ENCODE peak calls at places on chromosome 11, in six cellular contexts. G is K562, K is COR-L47, Z is NCI-H1092, N is M059J, R is posterior cingulate gyrus. D is an unnamed sample.

GRCh38 chr11:122170815-122171475 is 54.9 kb upstream of the BLID start:
- DNase-seq in G (no peak), K (no peak), Z (no peak), N (peak), R (no peak), D (no peak)

GRCh38 chr11:122202951-122203456 is 87.0 kb upstream of the BLID start:
- DNase-seq in G (peak), K (no peak), Z (peak), N (peak), R (peak), D (peak)

GRCh38 chr11:104781719-104782376 is 116.4 kb downstream of the CASP12 start:
- DNase-seq in G (no peak), K (no peak), Z (no peak), N (no peak), R (no peak), D (no peak)

GRCh38 chr11:104979839-104980238 is 11.5 kb upstream of the CASP4 start:
- DNase-seq in G (no peak), K (no peak), Z (no peak), N (no peak), R (no peak), D (no peak)

GRCh38 chr11:70505761-70506657 is 107.7 kb downstream of the CTTN start:
- DNase-seq in G (no peak), K (no peak), Z (no peak), N (no peak), R (no peak), D (no peak)

GRCh38 chr11:128867277-128867676 is at the start of gene KCNJ1:
- DNase-seq in G (no peak), K (no peak), Z (no peak), N (no peak), R (no peak), D (no peak)

GRCh38 chr11:100932474-100933100 is 197.0 kb downstream of the PGR start:
- DNase-seq in G (peak), K (peak), Z (peak), N (peak), R (no peak), D (no peak)

GRCh38 chr11:82676483-82677094 is 57.1 kb downstream of the FAM181B start:
- DNase-seq in G (peak), K (no peak), Z (no peak), N (no peak), R (no peak), D (no peak)

GRCh38 chr11:94876222-94876621 is 97.1 kb downstream of the CWC15 start:
- DNase-seq in G (no peak), K (no peak), Z (no peak), N (no peak), R (no peak), D (no peak)

GRCh38 chr11:122748968-122749687 is 89.2 kb upstream of the CRTAM start:
- DNase-seq in G (peak), K (no peak), Z (no peak), N (peak), R (no peak), D (no peak)

GRCh38 chr11:87290304-87290922 is 252.7 kb downstream of the TMEM135 start:
- DNase-seq in G (peak), K (peak), Z (peak), N (peak), R (no peak), D (no peak)

GRCh38 chr11:117684731-117685130 is 112.3 kb downstream of the DSCAML1 start:
- DNase-seq in G (no peak), K (no peak), Z (no peak), N (no peak), R (no peak), D (no peak)

GRCh38 chr11:2911088-2912037 is 17.9 kb downstream of the PHLDA2 start:
- DNase-seq in G (no peak), K (no peak), Z (no peak), N (no peak), R (no peak), D (no peak)

GRCh38 chr11:3153291-3153861 is 11.7 kb downstream of the OSBPL5 start:
- DNase-seq in G (no peak), K (no peak), Z (no peak), N (peak), R (no peak), D (peak)

GRCh38 chr11:2229713-2230297 is 40.6 kb downstream of the ASCL2 start:
- DNase-seq in G (no peak), K (no peak), Z (no peak), N (no peak), R (no peak), D (no peak)

GRCh38 chr11:73652046-73652730 is 5.8 kb downstream of the PLEKHB1 start:
- DNase-seq in G (no peak), K (peak), Z (no peak), N (peak), R (peak), D (no peak)

GRCh38 chr11:57791321-57792059 is 29.9 kb downstream of the CTNND1 start:
- DNase-seq in G (no peak), K (no peak), Z (no peak), N (no peak), R (no peak), D (no peak)

GRCh38 chr11:131987703-131988102 is 617.3 kb downstream of the NTM start:
- DNase-seq in G (no peak), K (no peak), Z (no peak), N (no peak), R (no peak), D (no peak)

GRCh38 chr11:2987881-2988280 is 4.2 kb downstream of the NAP1L4 start:
- DNase-seq in G (no peak), K (no peak), Z (no peak), N (no peak), R (no peak), D (no peak)

GRCh38 chr11:14288189-14288935 is 70.6 kb downstream of the RRAS2 start:
- DNase-seq in G (no peak), K (no peak), Z (no peak), N (peak), R (no peak), D (no peak)

GRCh38 chr11:121035823-121036222 is 11.9 kb downstream of the TBCEL start:
- DNase-seq in G (no peak), K (no peak), Z (no peak), N (no peak), R (no peak), D (no peak)

GRCh38 chr11:110196241-110196754 is 100.1 kb downstream of the RDX start:
- DNase-seq in G (no peak), K (no peak), Z (no peak), N (peak), R (no peak), D (no peak)

GRCh38 chr11:108117746-108118371 is 3.5 kb upstream of the ACAT1 start:
- DNase-seq in G (peak), K (peak), Z (no peak), N (peak), R (no peak), D (no peak)

GRCh38 chr11:13007702-13008435 is 1.2 kb upstream of the RASSF10 start:
- DNase-seq in G (no peak), K (no peak), Z (no peak), N (peak), R (no peak), D (no peak)

GRCh38 chr11:69292221-69292648 is 1.7 kb upstream of the MYEOV start:
- DNase-seq in G (peak), K (no peak), Z (no peak), N (no peak), R (no peak), D (no peak)

GRCh38 chr11:19025799-19026406 is 34.6 kb downstream of the MRGPRX2 start:
- DNase-seq in G (no peak), K (no peak), Z (no peak), N (peak), R (no peak), D (no peak)

GRCh38 chr11:65695459-65696241 is 16.4 kb upstream of the KAT5 start:
- DNase-seq in G (no peak), K (peak), Z (peak), N (peak), R (peak), D (peak)

GRCh38 chr11:117380676-117381075 is 53.0 kb downstream of the CEP164 start:
- DNase-seq in G (no peak), K (no peak), Z (no peak), N (no peak), R (no peak), D (no peak)

GRCh38 chr11:57475191-57475590 is 14.9 kb downstream of the RTN4RL2 start:
- DNase-seq in G (no peak), K (no peak), Z (no peak), N (no peak), R (no peak), D (no peak)

GRCh38 chr11:26950260-26950719 is 43.6 kb upstream of the FIBIN start:
- DNase-seq in G (no peak), K (no peak), Z (no peak), N (peak), R (no peak), D (peak)

GRCh38 chr11:34439521-34440258 is 956 bp downstream of the CAT start:
- DNase-seq in G (no peak), K (no peak), Z (no peak), N (no peak), R (no peak), D (no peak)

D was measured in left cardiac atrium.